ENCODE peak calls at places on chromosomes 11 and 22, in six cellular contexts. One of them, this sample, is unnamed.

GRCh38 chr11:75536786-75537629 is 11.3 kb upstream of the GDPD5 start:
- DNase-seq in IMR-90: peak; percentile 41
- DNase-seq in H9: no peak
- DNase-seq in WERI-Rb-1: no peak
- DNase-seq in lower lobe of right lung: no peak
- DNase-seq in coronary artery: no peak
- DNase-seq in this sample: no peak

GRCh38 chr11:132627981-132628380 is 904.3 kb downstream of the OPCML start:
- DNase-seq in H9: no peak
- DNase-seq in IMR-90: no peak
- DNase-seq in lower lobe of right lung: no peak
- DNase-seq in WERI-Rb-1: no peak
- DNase-seq in coronary artery: no peak
- DNase-seq in this sample: no peak

GRCh38 chr11:71301046-71301857 is 48.9 kb upstream of the SHANK2 start:
- DNase-seq in IMR-90: no peak
- DNase-seq in WERI-Rb-1: no peak
- DNase-seq in lower lobe of right lung: no peak
- DNase-seq in H9: peak; percentile 26
- DNase-seq in coronary artery: peak; percentile 45
- DNase-seq in this sample: no peak

GRCh38 chr11:130671801-130672700 is 223.6 kb downstream of the ADAMTS15 start:
- DNase-seq in coronary artery: peak; percentile 90
- DNase-seq in IMR-90: peak; percentile 94
- DNase-seq in H9: no peak
- DNase-seq in lower lobe of right lung: no peak
- DNase-seq in WERI-Rb-1: no peak
- DNase-seq in this sample: no peak

GRCh38 chr22:30252411-30253204 is 6.0 kb upstream of the LIF start:
- DNase-seq in H9: no peak
- DNase-seq in WERI-Rb-1: no peak
- DNase-seq in lower lobe of right lung: no peak
- DNase-seq in coronary artery: no peak
- DNase-seq in IMR-90: no peak
- DNase-seq in this sample: no peak

GRCh38 chr22:45263790-45264269 is 20.9 kb upstream of the UPK3A start:
- DNase-seq in IMR-90: peak; percentile 84
- DNase-seq in lower lobe of right lung: peak; percentile 77
- DNase-seq in H9: peak; percentile 84
- DNase-seq in coronary artery: no peak
- DNase-seq in WERI-Rb-1: peak; percentile 84
- DNase-seq in this sample: peak; percentile 77

GRCh38 chr11:117572129-117572528 is 224.9 kb downstream of the DSCAML1 start:
- DNase-seq in WERI-Rb-1: no peak
- DNase-seq in H9: no peak
- DNase-seq in coronary artery: no peak
- DNase-seq in lower lobe of right lung: no peak
- DNase-seq in IMR-90: no peak
- DNase-seq in this sample: no peak

GRCh38 chr22:48952256-48953102 is 875.2 kb downstream of the BRD1 start:
- DNase-seq in WERI-Rb-1: no peak
- DNase-seq in IMR-90: no peak
- DNase-seq in coronary artery: peak; percentile 60
- DNase-seq in H9: peak; percentile 17
- DNase-seq in lower lobe of right lung: no peak
- DNase-seq in this sample: peak; percentile 2

GRCh38 chr11:19597194-19597593 is 115.4 kb upstream of the NAV2 start:
- DNase-seq in IMR-90: peak; percentile 85
- DNase-seq in lower lobe of right lung: no peak
- DNase-seq in H9: no peak
- DNase-seq in coronary artery: peak; percentile 33
- DNase-seq in WERI-Rb-1: no peak
- DNase-seq in this sample: no peak

GRCh38 chr11:27757953-27758352 is 57.7 kb upstream of the BDNF start:
- DNase-seq in lower lobe of right lung: no peak
- DNase-seq in WERI-Rb-1: no peak
- DNase-seq in H9: no peak
- DNase-seq in IMR-90: peak; percentile 75
- DNase-seq in coronary artery: no peak
- DNase-seq in this sample: no peak

GRCh38 chr11:78469905-78470304 is 52.3 kb upstream of the GAB2 start:
- DNase-seq in H9: no peak
- DNase-seq in WERI-Rb-1: no peak
- DNase-seq in IMR-90: no peak
- DNase-seq in coronary artery: no peak
- DNase-seq in lower lobe of right lung: no peak
- DNase-seq in this sample: no peak

DNA sequence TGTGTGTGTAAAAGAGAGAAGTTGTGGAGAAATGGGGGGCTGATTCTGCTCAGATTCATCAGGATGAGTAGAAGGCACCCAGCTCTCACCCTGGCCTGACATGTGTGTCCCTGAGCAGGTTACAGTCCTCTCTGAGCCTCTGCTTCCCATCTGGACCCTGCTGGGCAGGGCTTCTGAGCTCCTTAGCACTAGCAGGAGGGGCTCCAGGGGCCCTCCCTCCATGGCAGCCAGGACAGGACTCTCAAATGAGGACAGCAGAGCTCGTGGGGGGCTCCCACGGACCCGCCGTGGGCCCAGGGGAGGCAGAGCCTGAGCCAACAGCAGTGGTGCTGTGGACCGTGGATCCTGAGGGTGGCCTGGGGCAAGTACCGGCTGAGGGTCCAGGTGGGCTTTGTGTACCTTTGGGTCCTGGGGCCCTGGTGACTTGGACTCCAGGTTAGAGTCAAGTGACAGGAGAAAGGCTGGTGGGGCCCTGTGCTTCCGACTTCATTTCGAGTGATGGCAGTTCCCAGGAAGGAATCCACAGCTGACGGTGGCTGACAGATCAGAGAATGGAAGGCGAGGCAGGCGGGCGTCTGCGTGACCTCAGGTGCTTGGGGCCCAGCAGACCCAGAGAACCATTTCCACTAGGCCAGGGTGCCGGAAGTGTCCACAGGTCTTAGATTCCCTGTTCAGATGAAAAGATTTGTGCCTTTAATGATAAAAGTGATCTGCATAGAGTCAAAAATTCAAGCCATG is 21.9 kb downstream of the NEAT1 start:
- DNase-seq in lower lobe of right lung: no peak
- DNase-seq in WERI-Rb-1: no peak
- DNase-seq in IMR-90: peak; percentile 43
- DNase-seq in coronary artery: peak; percentile 79
- DNase-seq in H9: no peak
- DNase-seq in this sample: peak; percentile 17
- H3K27ac ChIP-seq in lower lobe of right lung: peak overlapping the region; percentile 49
- H3K27ac ChIP-seq in WERI-Rb-1: no peak overlapping the region
- H3K27ac ChIP-seq in IMR-90: peak overlapping the region; percentile 24
- H3K27ac ChIP-seq in coronary artery: peak overlapping the region; percentile 82
- H3K27ac ChIP-seq in H9: no peak overlapping the region
- H3K27ac ChIP-seq in this sample: peak overlapping the region; percentile 59

GRCh38 chr11:44611088-44611487 is 45.6 kb downstream of the CD82 start:
- DNase-seq in H9: no peak
- DNase-seq in WERI-Rb-1: no peak
- DNase-seq in lower lobe of right lung: no peak
- DNase-seq in IMR-90: no peak
- DNase-seq in coronary artery: no peak
- DNase-seq in this sample: no peak
- H3K27ac ChIP-seq in H9: no peak overlapping the region
- H3K27ac ChIP-seq in WERI-Rb-1: no peak overlapping the region
- H3K27ac ChIP-seq in lower lobe of right lung: peak overlapping the region; percentile 31
- H3K27ac ChIP-seq in IMR-90: no peak overlapping the region
- H3K27ac ChIP-seq in coronary artery: no peak overlapping the region
- H3K27ac ChIP-seq in this sample: no peak overlapping the region

DNA sequence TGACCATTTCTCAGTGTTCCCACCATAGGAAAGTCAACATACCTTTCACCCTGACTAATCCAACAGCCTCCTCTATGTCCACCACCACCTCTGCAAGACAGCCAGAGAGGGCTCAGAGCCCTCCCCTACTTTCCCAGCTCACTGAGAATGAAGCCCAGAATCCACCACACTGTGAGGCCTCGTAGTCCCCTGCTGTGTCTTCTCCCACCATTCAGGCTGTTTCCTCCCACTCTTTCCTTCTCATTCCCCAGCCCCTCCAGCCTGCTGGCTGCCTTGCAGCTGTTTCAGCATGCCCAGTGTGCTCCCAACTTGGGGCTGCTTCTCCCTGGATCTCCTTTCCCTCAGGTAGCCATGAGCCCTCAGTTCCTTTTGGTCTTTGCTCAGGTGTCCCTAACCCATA is 27.0 kb downstream of the SGSM3 start:
- DNase-seq in lower lobe of right lung: peak; percentile 13
- DNase-seq in IMR-90: peak; percentile 54
- DNase-seq in coronary artery: no peak
- DNase-seq in WERI-Rb-1: no peak
- DNase-seq in H9: no peak
- DNase-seq in this sample: no peak
- H3K27ac ChIP-seq in lower lobe of right lung: peak overlapping the region; percentile 46
- H3K27ac ChIP-seq in IMR-90: peak overlapping the region; percentile 12
- H3K27ac ChIP-seq in coronary artery: no peak overlapping the region
- H3K27ac ChIP-seq in WERI-Rb-1: no peak overlapping the region
- H3K27ac ChIP-seq in H9: no peak overlapping the region
- H3K27ac ChIP-seq in this sample: peak overlapping the region; percentile 90

GRCh38 chr11:69947772-69948255 is 128.6 kb upstream of the FGF3 start:
- DNase-seq in H9: no peak
- DNase-seq in WERI-Rb-1: no peak
- DNase-seq in coronary artery: no peak
- DNase-seq in lower lobe of right lung: no peak
- DNase-seq in IMR-90: no peak
- DNase-seq in this sample: no peak

GRCh38 chr11:69948256-69949141 is 129.3 kb upstream of the FGF3 start:
- DNase-seq in lower lobe of right lung: no peak
- DNase-seq in H9: peak; percentile 62
- DNase-seq in IMR-90: peak; percentile 57
- DNase-seq in coronary artery: no peak
- DNase-seq in WERI-Rb-1: no peak
- DNase-seq in this sample: no peak

GRCh38 chr11:69945157-69945556 is 125.9 kb upstream of the FGF3 start:
- DNase-seq in H9: no peak
- DNase-seq in WERI-Rb-1: no peak
- DNase-seq in coronary artery: no peak
- DNase-seq in lower lobe of right lung: no peak
- DNase-seq in IMR-90: no peak
- DNase-seq in this sample: no peak

GRCh38 chr11:69949327-69949726 is 128.8 kb upstream of the ANO1 start:
- DNase-seq in lower lobe of right lung: no peak
- DNase-seq in coronary artery: no peak
- DNase-seq in WERI-Rb-1: no peak
- DNase-seq in H9: peak; percentile 48
- DNase-seq in IMR-90: peak; percentile 95
- DNase-seq in this sample: no peak

DNA sequence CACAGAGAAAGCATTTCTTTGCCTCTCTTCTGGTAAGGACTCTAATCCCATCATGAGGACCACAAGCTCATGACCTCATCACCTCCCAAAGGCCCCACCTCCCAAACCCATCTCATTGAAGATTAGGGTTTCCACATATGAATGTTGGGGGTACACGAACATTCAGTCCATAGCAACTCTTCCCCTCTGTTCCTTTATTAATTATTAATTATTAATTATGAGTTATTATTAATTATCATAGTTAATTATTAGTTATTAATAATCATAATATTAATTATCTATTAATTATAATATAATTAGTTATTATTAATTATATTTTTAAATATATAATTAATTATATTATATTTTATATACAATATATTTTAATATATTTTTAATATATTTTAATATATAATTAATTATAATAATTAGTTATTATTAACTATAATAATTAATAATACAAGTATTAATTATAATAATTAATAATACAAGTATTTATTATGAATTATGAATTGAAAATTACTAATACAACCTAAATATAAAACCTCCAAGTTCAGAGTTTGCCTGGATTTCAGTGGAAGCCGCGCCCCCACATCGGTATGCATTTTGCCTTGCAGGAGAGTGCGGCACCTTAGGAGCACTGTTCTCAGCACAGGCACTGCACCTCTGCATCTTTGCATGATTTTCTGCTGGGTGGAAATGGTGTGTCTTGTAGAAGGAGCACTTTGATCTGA is 128.0 kb upstream of the FGF3 start:
- DNase-seq in WERI-Rb-1: no peak
- DNase-seq in coronary artery: no peak
- DNase-seq in IMR-90: no peak
- DNase-seq in H9: no peak
- DNase-seq in lower lobe of right lung: no peak
- DNase-seq in this sample: no peak
- H3K27ac ChIP-seq in WERI-Rb-1: no peak overlapping the region
- H3K27ac ChIP-seq in coronary artery: no peak overlapping the region
- H3K27ac ChIP-seq in IMR-90: no peak overlapping the region
- H3K27ac ChIP-seq in H9: no peak overlapping the region
- H3K27ac ChIP-seq in lower lobe of right lung: no peak overlapping the region
- H3K27ac ChIP-seq in this sample: no peak overlapping the region

GRCh38 chr11:65953471-65953870 is 8.1 kb upstream of the SART1 start:
- DNase-seq in lower lobe of right lung: no peak
- DNase-seq in WERI-Rb-1: no peak
- DNase-seq in IMR-90: no peak
- DNase-seq in coronary artery: no peak
- DNase-seq in H9: no peak
- DNase-seq in this sample: no peak

GRCh38 chr11:65954771-65955170 is 6.8 kb upstream of the SART1 start:
- DNase-seq in IMR-90: no peak
- DNase-seq in WERI-Rb-1: no peak
- DNase-seq in H9: no peak
- DNase-seq in coronary artery: no peak
- DNase-seq in lower lobe of right lung: no peak
- DNase-seq in this sample: no peak

GRCh38 chr11:65947133-65947532 is 1.9 kb downstream of the TSGA10IP start:
- DNase-seq in WERI-Rb-1: no peak
- DNase-seq in coronary artery: no peak
- DNase-seq in H9: peak; percentile 55
- DNase-seq in lower lobe of right lung: no peak
- DNase-seq in IMR-90: no peak
- DNase-seq in this sample: no peak

GRCh38 chr11:65947603-65948125 is 2.4 kb downstream of the TSGA10IP start:
- DNase-seq in WERI-Rb-1: no peak
- DNase-seq in IMR-90: no peak
- DNase-seq in coronary artery: no peak
- DNase-seq in lower lobe of right lung: no peak
- DNase-seq in H9: no peak
- DNase-seq in this sample: no peak

GRCh38 chr11:65952052-65952521 is 6.8 kb downstream of the TSGA10IP start:
- DNase-seq in WERI-Rb-1: no peak
- DNase-seq in coronary artery: no peak
- DNase-seq in lower lobe of right lung: no peak
- DNase-seq in H9: no peak
- DNase-seq in IMR-90: no peak
- DNase-seq in this sample: no peak
- H3K27ac ChIP-seq in WERI-Rb-1: no peak overlapping the region
- H3K27ac ChIP-seq in coronary artery: no peak overlapping the region
- H3K27ac ChIP-seq in lower lobe of right lung: no peak overlapping the region
- H3K27ac ChIP-seq in H9: no peak overlapping the region
- H3K27ac ChIP-seq in IMR-90: no peak overlapping the region
- H3K27ac ChIP-seq in this sample: no peak overlapping the region

This sample was measured in prostate gland.